ENCODE peak calls at places on chromosome 19, in four cellular contexts. K is kidney glomerular epithelial cell, G is T follicular helper cell, U is AG09319. Z is an unnamed sample.

GRCh38 chr19:40217027-40217810 is 965 bp downstream of the TTC9B start:
- DNase-seq in U (no peak), G (no peak), K (no peak), Z (peak; percentile 41)

GRCh38 chr19:22595918-22596341 is 38.2 kb upstream of the ZNF492 start:
- DNase-seq in G (no peak), U (no peak), K (no peak), Z (peak; percentile 28)

GRCh38 chr19:4456566-4456842 is 1.1 kb downstream of the UBXN6 start:
- DNase-seq in U (no peak), G (no peak), K (peak; percentile 29), Z (peak; percentile 19)

GRCh38 chr19:48873476-48874308 is 1.5 kb downstream of the PPP1R15A start:
- DNase-seq in G (no peak), U (no peak), K (no peak), Z (no peak)

GRCh38 chr19:8361921-8362793 is 1.8 kb upstream of the ANGPTL4 start:
- DNase-seq in U (peak; percentile 96), K (peak; percentile 98), G (no peak), Z (peak; percentile 97)

GRCh38 chr19:17469371-17470203 is 737 bp upstream of the SLC27A1 start:
- DNase-seq in U (peak; percentile 91), K (peak; percentile 88), G (peak; percentile 94), Z (peak; percentile 95)

GRCh38 chr19:40588110-40588854 is 11.6 kb downstream of the SHKBP1 start:
- DNase-seq in U (no peak), K (no peak), G (no peak), Z (no peak)

GRCh38 chr19:47758433-47758784 is 13.1 kb downstream of the NOP53 start:
- DNase-seq in K (no peak), G (no peak), U (no peak), Z (no peak)

GRCh38 chr19:18648971-18649310 is 12.1 kb downstream of the KLHL26 start:
- DNase-seq in G (no peak), K (no peak), U (no peak), Z (peak; percentile 61)

GRCh38 chr19:10138879-10139795 is 19.4 kb upstream of the EIF3G start:
- DNase-seq in G (no peak), U (no peak), K (no peak), Z (no peak)

GRCh38 chr19:43820098-43820860 is 6.8 kb upstream of the ZNF283 start:
- DNase-seq in U (no peak), G (no peak), K (no peak), Z (peak; percentile 41)

GRCh38 chr19:15551183-15552004 is 43.1 kb downstream of the CYP4F22 start:
- DNase-seq in G (peak; percentile 53), U (no peak), K (no peak), Z (peak; percentile 65)

GRCh38 chr19:39935262-39935661 is 828 bp upstream of the FCGBP start:
- DNase-seq in G (no peak), U (no peak), K (no peak), Z (no peak)

GRCh38 chr19:40208602-40209001 is 9.6 kb downstream of the TTC9B start:
- DNase-seq in K (no peak), G (no peak), U (no peak), Z (no peak)

GRCh38 chr19:5651361-5651760 is 28.5 kb downstream of the SAFB start:
- DNase-seq in G (no peak), K (no peak), U (no peak), Z (no peak)

GRCh38 chr19:42466521-42467436 is 24.0 kb upstream of the CXCL17 start:
- DNase-seq in G (no peak), U (no peak), K (no peak), Z (no peak)

GRCh38 chr19:46579286-46579944 is 21.7 kb upstream of the CALM3 start:
- DNase-seq in U (no peak), G (no peak), K (no peak), Z (no peak)

GRCh38 chr19:16876904-16877361 is 11.9 kb upstream of the F2RL3 start:
- DNase-seq in U (no peak), G (no peak), K (no peak), Z (no peak)

GRCh38 chr19:39083983-39084731 is at the start of gene ACP7:
- DNase-seq in U (no peak), K (no peak), G (no peak), Z (no peak)

GRCh38 chr19:6103217-6103644 is 7.1 kb downstream of the RFX2 start:
- DNase-seq in U (peak; percentile 90), K (peak; percentile 37), G (no peak), Z (peak; percentile 72)

Z was measured in psoas muscle.